ENCODE peak calls at places on chromosomes 2 and 18, in seven cellular contexts. One of them, this sample, is unnamed.

GRCh38 chr2:181807526-181807925 is 84.0 kb upstream of the ITPRID2 start:
- DNase-seq in left cardiac atrium: no peak
- DNase-seq in Calu3: no peak
- DNase-seq in activated naive CD8-positive, alpha-beta T cell treated with anti-CD3 and anti-CD28 coated beads, Interleukin-2, amount 10 ng/mL, durations not matched to agents 7 days and 5 days: no peak
- DNase-seq in caudate nucleus: no peak
- DNase-seq in PC-3: no peak
- DNase-seq in KBM-7: no peak
- DNase-seq in this sample: no peak

GRCh38 chr2:158013791-158014190 is 87.9 kb upstream of the UPP2 start:
- DNase-seq in PC-3: no peak
- DNase-seq in left cardiac atrium: no peak
- DNase-seq in caudate nucleus: no peak
- DNase-seq in activated naive CD8-positive, alpha-beta T cell treated with anti-CD3 and anti-CD28 coated beads, Interleukin-2, amount 10 ng/mL, durations not matched to agents 7 days and 5 days: no peak
- DNase-seq in KBM-7: no peak
- DNase-seq in Calu3: no peak
- DNase-seq in this sample: no peak

GRCh38 chr2:47664817-47665216 is 118.1 kb upstream of the MSH6 start:
- DNase-seq in caudate nucleus: no peak
- DNase-seq in Calu3: peak; percentile 12
- DNase-seq in KBM-7: no peak
- DNase-seq in activated naive CD8-positive, alpha-beta T cell treated with anti-CD3 and anti-CD28 coated beads, Interleukin-2, amount 10 ng/mL, durations not matched to agents 7 days and 5 days: no peak
- DNase-seq in PC-3: peak; percentile 62
- DNase-seq in left cardiac atrium: no peak
- DNase-seq in this sample: peak; percentile 5

GRCh38 chr2:153004627-153005026 is 286.2 kb downstream of the ARL6IP6 start:
- DNase-seq in PC-3: no peak
- DNase-seq in left cardiac atrium: no peak
- DNase-seq in activated naive CD8-positive, alpha-beta T cell treated with anti-CD3 and anti-CD28 coated beads, Interleukin-2, amount 10 ng/mL, durations not matched to agents 7 days and 5 days: no peak
- DNase-seq in Calu3: no peak
- DNase-seq in caudate nucleus: no peak
- DNase-seq in KBM-7: no peak
- DNase-seq in this sample: no peak

GRCh38 chr18:23623040-23623439 is 36.7 kb upstream of the NPC1 start:
- DNase-seq in Calu3: no peak
- DNase-seq in KBM-7: no peak
- DNase-seq in PC-3: no peak
- DNase-seq in caudate nucleus: no peak
- DNase-seq in activated naive CD8-positive, alpha-beta T cell treated with anti-CD3 and anti-CD28 coated beads, Interleukin-2, amount 10 ng/mL, durations not matched to agents 7 days and 5 days: no peak
- DNase-seq in left cardiac atrium: no peak
- DNase-seq in this sample: no peak

GRCh38 chr2:224242543-224242942 is 159.4 kb downstream of the FAM124B start:
- DNase-seq in PC-3: no peak
- DNase-seq in Calu3: no peak
- DNase-seq in activated naive CD8-positive, alpha-beta T cell treated with anti-CD3 and anti-CD28 coated beads, Interleukin-2, amount 10 ng/mL, durations not matched to agents 7 days and 5 days: no peak
- DNase-seq in caudate nucleus: no peak
- DNase-seq in left cardiac atrium: no peak
- DNase-seq in KBM-7: no peak
- DNase-seq in this sample: no peak

GRCh38 chr2:151713291-151713903 is 20.9 kb downstream of the NEB start:
- DNase-seq in KBM-7: no peak
- DNase-seq in caudate nucleus: no peak
- DNase-seq in activated naive CD8-positive, alpha-beta T cell treated with anti-CD3 and anti-CD28 coated beads, Interleukin-2, amount 10 ng/mL, durations not matched to agents 7 days and 5 days: no peak
- DNase-seq in Calu3: no peak
- DNase-seq in left cardiac atrium: no peak
- DNase-seq in PC-3: no peak
- DNase-seq in this sample: no peak

GRCh38 chr2:167992258-167992657 is 255.1 kb downstream of the STK39 start:
- DNase-seq in activated naive CD8-positive, alpha-beta T cell treated with anti-CD3 and anti-CD28 coated beads, Interleukin-2, amount 10 ng/mL, durations not matched to agents 7 days and 5 days: no peak
- DNase-seq in Calu3: no peak
- DNase-seq in KBM-7: no peak
- DNase-seq in caudate nucleus: no peak
- DNase-seq in left cardiac atrium: no peak
- DNase-seq in PC-3: no peak
- DNase-seq in this sample: no peak

GRCh38 chr2:20231632-20232031 is 6.7 kb upstream of the SDC1 start:
- DNase-seq in activated naive CD8-positive, alpha-beta T cell treated with anti-CD3 and anti-CD28 coated beads, Interleukin-2, amount 10 ng/mL, durations not matched to agents 7 days and 5 days: no peak
- DNase-seq in left cardiac atrium: no peak
- DNase-seq in PC-3: peak; percentile 99
- DNase-seq in Calu3: peak; percentile 93
- DNase-seq in KBM-7: no peak
- DNase-seq in caudate nucleus: no peak
- DNase-seq in this sample: peak; percentile 73

This sample was measured in mesenteric fat pad.